ENCODE peak calls at places on chromosomes 11 and 22, in five cellular contexts. Q is cardiac muscle cell, I is PC-9, D is heart left ventricle, N is left lung. H is an unnamed sample.

GRCh38 chr22:37121887-37122591 is 12.5 kb upstream of the TMPRSS6 start:
- DNase-seq in D (no peak), I (peak; percentile 72), Q (no peak), N (no peak), H (peak; percentile 62)

GRCh38 chr11:131370090-131370751 is at the start of gene NTM:
- DNase-seq in Q (peak; percentile 51), N (no peak), I (no peak), D (peak; percentile 48), H (no peak)

GRCh38 chr11:118609380-118610219 is 2.2 kb downstream of the PHLDB1 start:
- DNase-seq in Q (no peak), N (no peak), I (no peak), D (no peak), H (peak; percentile 39)

GRCh38 chr11:78251083-78251699 is 62.5 kb downstream of the USP35 start:
- DNase-seq in N (no peak), I (no peak), Q (no peak), D (no peak), H (no peak)

GRCh38 chr11:100297516-100297915 is 389.6 kb upstream of the ARHGAP42 start:
- DNase-seq in D (no peak), N (no peak), Q (no peak), I (no peak), H (no peak)

GRCh38 chr11:83711035-83711630 is 425.0 kb upstream of the CCDC90B start:
- DNase-seq in D (no peak), Q (no peak), I (peak; percentile 35), N (no peak), H (no peak)

GRCh38 chr11:132087148-132087547 is 716.7 kb downstream of the NTM start:
- DNase-seq in D (no peak), N (no peak), I (no peak), Q (no peak), H (no peak)

GRCh38 chr11:69127091-69127850 is 28.5 kb upstream of the SMIM38 start:
- DNase-seq in N (no peak), D (peak; percentile 52), I (no peak), Q (no peak), H (no peak)

GRCh38 chr11:35463211-35463810 is 44.0 kb upstream of the SLC1A2 start:
- DNase-seq in D (no peak), I (no peak), N (no peak), Q (no peak), H (no peak)

GRCh38 chr22:41481131-41481830 is 12.4 kb downstream of the ACO2 start:
- DNase-seq in I (no peak), D (peak; percentile 46), Q (no peak), N (no peak), H (no peak)

GRCh38 chr11:4511267-4511666 is 28.8 kb downstream of the OR52K1 start:
- DNase-seq in N (no peak), Q (no peak), D (no peak), I (no peak), H (no peak)

GRCh38 chr11:87740968-87741367 is 434.3 kb downstream of the RAB38 start:
- DNase-seq in I (no peak), Q (no peak), N (no peak), D (no peak), H (no peak)

GRCh38 chr11:69869311-69869939 is 50.2 kb upstream of the FGF3 start:
- DNase-seq in I (no peak), D (no peak), N (no peak), Q (no peak), H (no peak)

GRCh38 chr11:128421577-128421976 is 165.8 kb downstream of the ETS1 start:
- DNase-seq in D (no peak), I (no peak), N (no peak), Q (no peak), H (no peak)

GRCh38 chr11:10236850-10237249 is 57.2 kb downstream of the SBF2 start:
- DNase-seq in D (no peak), Q (no peak), N (no peak), I (no peak), H (no peak)

GRCh38 chr11:68361702-68362101 is 49.3 kb downstream of the LRP5 start:
- DNase-seq in I (no peak), Q (no peak), D (no peak), N (no peak), H (no peak)

GRCh38 chr22:44918166-44918924 is 91.5 kb downstream of the PHF21B start:
- DNase-seq in N (peak; percentile 52), D (no peak), Q (no peak), I (no peak), H (no peak)

GRCh38 chr22:29217827-29218757 is 12.4 kb downstream of the EMID1 start:
- DNase-seq in I (no peak), N (peak; percentile 15), D (no peak), Q (no peak), H (no peak)

GRCh38 chr22:22895776-22896445 is 8.3 kb downstream of the IGLL5 start:
- DNase-seq in D (peak; percentile 12), Q (no peak), N (no peak), I (no peak), H (peak; percentile 12)

GRCh38 chr11:67119577-67120391 is 721 bp downstream of the KDM2A start:
- DNase-seq in D (peak; percentile 21), Q (peak; percentile 46), N (peak; percentile 88), I (no peak), H (peak; percentile 33)

GRCh38 chr22:43060213-43060612 is 29.0 kb downstream of the TTLL1 start:
- DNase-seq in D (no peak), Q (peak; percentile 46), N (no peak), I (no peak), H (no peak)

GRCh38 chr22:41487037-41487963 is 18.4 kb downstream of the ACO2 start:
- DNase-seq in N (no peak), D (no peak), I (peak; percentile 22), Q (no peak), H (no peak)

DNA sequence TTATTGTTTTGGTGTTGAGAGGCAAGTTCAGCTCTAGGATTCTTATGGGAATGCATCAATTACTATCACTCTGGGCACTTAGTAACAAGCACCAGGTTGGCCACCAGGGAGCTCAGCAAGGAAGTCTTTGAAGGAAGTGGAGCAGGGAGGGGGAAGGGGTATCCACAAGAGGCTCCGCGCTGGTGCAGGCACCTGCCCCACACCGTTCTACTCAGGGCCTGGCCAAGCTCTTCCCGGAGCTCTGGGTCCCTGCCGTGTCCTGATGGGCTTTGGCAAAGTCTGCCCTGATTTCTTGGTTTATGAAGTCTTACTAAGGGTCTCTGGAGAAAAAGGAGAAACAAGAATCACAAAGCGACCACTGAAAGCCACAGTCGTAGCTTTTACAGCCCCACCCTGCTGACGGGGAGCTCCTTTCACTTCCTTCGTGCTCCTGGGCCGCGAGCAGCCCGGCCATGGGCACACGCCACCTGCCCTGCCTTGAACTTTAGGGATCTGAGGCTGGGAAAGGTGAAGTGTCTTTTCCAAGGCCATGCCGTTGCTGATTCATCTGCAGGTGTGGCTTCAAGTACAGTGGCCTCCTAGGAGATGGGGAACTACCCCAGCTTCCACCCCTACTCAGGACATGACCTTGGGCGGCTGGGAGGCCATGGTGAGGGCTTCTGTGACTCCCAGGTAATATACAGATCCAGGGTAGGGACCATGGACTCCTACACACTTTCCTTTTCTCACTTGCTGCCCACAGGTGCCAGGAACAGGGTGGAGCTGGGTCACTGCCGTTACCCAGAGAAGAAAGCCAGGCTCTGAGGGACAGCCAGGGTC is 15.9 kb upstream of the LRRC32 start:
- DNase-seq in N (peak; percentile 46), D (no peak), I (no peak), Q (no peak), H (no peak)
- TF ChIP-seq CTCF in N (no peak), D (no peak), I (no peak), Q (no peak), H (no peak)

DNA sequence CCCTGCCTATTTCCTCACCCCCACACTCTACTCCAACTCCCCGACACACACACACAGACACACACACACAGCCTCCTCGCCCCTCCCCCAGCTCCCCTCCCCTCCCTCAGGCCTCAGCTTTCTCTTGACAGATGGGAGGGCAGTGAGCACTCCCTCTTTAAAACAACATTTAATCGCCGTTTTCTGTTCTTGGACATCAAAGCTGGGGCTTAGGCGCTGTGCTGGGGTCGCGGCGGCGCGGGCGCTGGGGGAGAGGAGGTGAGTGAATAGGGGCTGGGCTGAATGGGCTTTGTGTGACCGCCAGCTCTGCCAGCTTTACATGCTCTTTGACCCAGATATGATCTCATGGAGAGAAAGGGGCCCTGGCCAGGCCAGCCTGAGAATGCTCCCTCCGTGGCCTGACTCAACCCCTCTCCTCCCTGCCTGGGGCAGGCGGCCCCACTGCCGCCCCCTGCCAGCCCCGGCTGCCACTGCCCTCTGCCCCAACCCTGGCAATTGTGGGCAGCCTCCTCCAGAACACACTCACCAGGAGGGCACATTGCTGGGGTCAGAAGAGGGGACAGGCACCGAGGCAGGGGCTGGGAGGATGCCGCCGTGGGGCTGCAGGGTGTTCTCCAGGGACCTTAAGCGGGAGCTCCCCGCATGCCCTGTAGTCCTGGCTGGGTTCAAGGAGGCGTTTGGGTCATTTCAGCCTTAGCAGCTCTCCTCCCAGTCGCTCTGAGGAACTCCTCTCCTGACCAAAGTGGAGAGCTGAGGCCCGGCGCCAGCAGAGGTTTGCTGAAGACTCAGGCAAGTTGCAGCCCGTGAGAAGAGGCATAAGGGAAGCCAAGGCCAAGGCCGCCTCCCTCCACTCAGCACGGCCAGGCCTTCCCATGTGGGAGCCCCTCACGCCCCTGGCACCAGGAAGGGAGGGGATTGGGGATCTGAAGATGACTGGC is 38.3 kb upstream of the NNMT start:
- DNase-seq in I (no peak), D (peak; percentile 39), N (no peak), Q (peak; percentile 43), H (no peak)
- TF ChIP-seq CTCF in I (no peak), D (no peak), N (no peak), Q (peak; percentile 46), H (no peak)

GRCh38 chr11:44457862-44458261 is 107.6 kb upstream of the CD82 start:
- DNase-seq in Q (no peak), I (no peak), N (no peak), D (no peak), H (no peak)

GRCh38 chr11:44453213-44453612 is 112.2 kb upstream of the CD82 start:
- DNase-seq in I (no peak), D (no peak), Q (peak; percentile 81), N (no peak), H (no peak)

GRCh38 chr11:44454686-44455085 is 110.8 kb upstream of the CD82 start:
- DNase-seq in I (no peak), D (no peak), Q (no peak), N (no peak), H (no peak)

GRCh38 chr11:44453871-44454270 is 111.6 kb upstream of the CD82 start:
- DNase-seq in Q (no peak), I (no peak), D (no peak), N (no peak), H (no peak)

DNA sequence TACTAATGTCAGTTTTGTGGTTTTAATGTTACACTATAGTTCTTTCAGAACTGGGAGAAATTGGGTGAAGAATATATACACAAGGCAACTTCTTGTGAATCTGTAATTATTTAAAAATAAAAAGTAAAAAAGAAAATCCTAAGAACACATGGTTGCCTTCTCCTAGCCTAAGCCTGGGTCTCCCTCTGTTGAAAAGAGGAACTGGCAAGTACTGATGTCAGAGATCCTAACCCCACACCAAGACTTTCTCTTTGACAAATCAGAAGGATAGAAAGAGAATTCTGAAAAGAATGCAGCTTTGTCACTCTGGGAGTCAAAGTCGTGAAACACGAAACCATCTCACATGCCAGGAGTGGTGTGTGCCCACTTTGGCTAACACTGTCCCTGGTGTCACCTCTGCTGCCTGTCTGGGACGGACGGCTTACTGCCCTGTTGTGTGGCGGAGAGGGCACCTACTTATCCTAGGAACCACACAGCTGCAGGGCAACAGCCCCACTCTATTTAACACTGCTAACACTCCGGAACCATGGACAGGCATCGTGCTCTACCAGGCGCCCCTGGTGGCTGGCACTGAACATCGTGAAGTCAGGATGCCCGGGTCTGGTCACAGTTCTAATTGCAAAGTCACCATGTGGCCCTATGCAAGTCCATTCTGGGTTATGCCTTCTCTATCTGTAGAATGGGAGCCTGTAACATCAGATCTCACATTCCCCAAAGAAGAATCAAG is 108.8 kb upstream of the CD82 start:
- DNase-seq in I (no peak), N (no peak), D (no peak), Q (no peak), H (no peak)
- TF ChIP-seq CTCF in I (peak; percentile 64), N (peak; percentile 25), D (peak; percentile 22), Q (peak; percentile 41), H (no peak)

GRCh38 chr11:45804806-45805304 is at the start of gene SLC35C1:
- DNase-seq in N (peak; percentile 100), I (peak; percentile 88), Q (peak; percentile 98), D (peak; percentile 98), H (peak; percentile 95)
- TF ChIP-seq CTCF in N (peak; percentile 7), I (peak; percentile 32), Q (peak; percentile 1), D (no peak), H (no peak)